ENCODE peak calls at places on chromosomes 5 and 9, in seven cellular contexts. One of them, this sample, is unnamed.

GRCh38 chr9:119884411-119884810 is 515.2 kb upstream of the BRINP1 start:
- DNase-seq in activated B cell treated with CpG ODN at 0.5 μM for 24 hours: no peak
- DNase-seq in type B pancreatic cell: no peak
- DNase-seq in right atrium auricular region: no peak
- DNase-seq in RWPE1: no peak
- DNase-seq in Calu3: no peak
- DNase-seq in B cell: no peak
- DNase-seq in this sample: no peak

GRCh38 chr9:98438701-98439100 is 183.3 kb upstream of the TBC1D2 start:
- DNase-seq in B cell: no peak
- DNase-seq in right atrium auricular region: no peak
- DNase-seq in RWPE1: no peak
- DNase-seq in activated B cell treated with CpG ODN at 0.5 μM for 24 hours: no peak
- DNase-seq in Calu3: no peak
- DNase-seq in type B pancreatic cell: no peak
- DNase-seq in this sample: no peak

GRCh38 chr5:74612059-74612458 is 28.5 kb downstream of the ENC1 start:
- DNase-seq in RWPE1: no peak
- DNase-seq in right atrium auricular region: no peak
- DNase-seq in type B pancreatic cell: no peak
- DNase-seq in activated B cell treated with CpG ODN at 0.5 μM for 24 hours: no peak
- DNase-seq in B cell: no peak
- DNase-seq in Calu3: no peak
- DNase-seq in this sample: no peak

GRCh38 chr9:7324031-7324654 is 475.4 kb downstream of the DMAC1 start:
- DNase-seq in Calu3: no peak
- DNase-seq in type B pancreatic cell: no peak
- DNase-seq in B cell: no peak
- DNase-seq in activated B cell treated with CpG ODN at 0.5 μM for 24 hours: no peak
- DNase-seq in right atrium auricular region: no peak
- DNase-seq in RWPE1: no peak
- DNase-seq in this sample: no peak

GRCh38 chr9:127183814-127184582 is 61.6 kb upstream of the ANGPTL2 start:
- DNase-seq in right atrium auricular region: peak; percentile 85
- DNase-seq in RWPE1: no peak
- DNase-seq in Calu3: no peak
- DNase-seq in B cell: no peak
- DNase-seq in activated B cell treated with CpG ODN at 0.5 μM for 24 hours: no peak
- DNase-seq in type B pancreatic cell: no peak
- DNase-seq in this sample: no peak

GRCh38 chr5:133569347-133569746 is 43.0 kb downstream of the FSTL4 start:
- DNase-seq in activated B cell treated with CpG ODN at 0.5 μM for 24 hours: no peak
- DNase-seq in right atrium auricular region: no peak
- DNase-seq in Calu3: no peak
- DNase-seq in B cell: no peak
- DNase-seq in type B pancreatic cell: no peak
- DNase-seq in RWPE1: no peak
- DNase-seq in this sample: no peak

GRCh38 chr5:126433708-126434107 is 10.5 kb downstream of the GRAMD2B start:
- DNase-seq in type B pancreatic cell: no peak
- DNase-seq in B cell: no peak
- DNase-seq in right atrium auricular region: no peak
- DNase-seq in activated B cell treated with CpG ODN at 0.5 μM for 24 hours: no peak
- DNase-seq in RWPE1: no peak
- DNase-seq in Calu3: no peak
- DNase-seq in this sample: no peak

GRCh38 chr5:127926974-127927373 is 156.6 kb upstream of the SLC12A2 start:
- DNase-seq in B cell: no peak
- DNase-seq in Calu3: no peak
- DNase-seq in type B pancreatic cell: no peak
- DNase-seq in right atrium auricular region: no peak
- DNase-seq in activated B cell treated with CpG ODN at 0.5 μM for 24 hours: no peak
- DNase-seq in RWPE1: no peak
- DNase-seq in this sample: no peak

GRCh38 chr5:134609232-134609851 is 23.3 kb downstream of the SAR1B start:
- DNase-seq in RWPE1: no peak
- DNase-seq in right atrium auricular region: no peak
- DNase-seq in type B pancreatic cell: no peak
- DNase-seq in B cell: no peak
- DNase-seq in activated B cell treated with CpG ODN at 0.5 μM for 24 hours: no peak
- DNase-seq in Calu3: no peak
- DNase-seq in this sample: no peak

GRCh38 chr9:130232899-130233586 is 32.5 kb upstream of the HMCN2 start:
- DNase-seq in B cell: no peak
- DNase-seq in Calu3: no peak
- DNase-seq in activated B cell treated with CpG ODN at 0.5 μM for 24 hours: no peak
- DNase-seq in type B pancreatic cell: no peak
- DNase-seq in right atrium auricular region: no peak
- DNase-seq in RWPE1: no peak
- DNase-seq in this sample: no peak

GRCh38 chr9:114096041-114096511 is 3.0 kb downstream of the KIF12 start:
- DNase-seq in B cell: no peak
- DNase-seq in RWPE1: no peak
- DNase-seq in activated B cell treated with CpG ODN at 0.5 μM for 24 hours: no peak
- DNase-seq in Calu3: peak; percentile 22
- DNase-seq in right atrium auricular region: no peak
- DNase-seq in type B pancreatic cell: no peak
- DNase-seq in this sample: no peak

GRCh38 chr5:163306421-163306820 is 131.0 kb upstream of the CCNG1 start:
- DNase-seq in RWPE1: no peak
- DNase-seq in right atrium auricular region: no peak
- DNase-seq in B cell: no peak
- DNase-seq in Calu3: no peak
- DNase-seq in type B pancreatic cell: no peak
- DNase-seq in activated B cell treated with CpG ODN at 0.5 μM for 24 hours: no peak
- DNase-seq in this sample: no peak

GRCh38 chr5:7779019-7779662 is 71.8 kb downstream of the CFAP90 start:
- DNase-seq in RWPE1: no peak
- DNase-seq in right atrium auricular region: no peak
- DNase-seq in B cell: no peak
- DNase-seq in activated B cell treated with CpG ODN at 0.5 μM for 24 hours: no peak
- DNase-seq in type B pancreatic cell: no peak
- DNase-seq in Calu3: no peak
- DNase-seq in this sample: no peak

GRCh38 chr5:150060471-150060870 is 25.9 kb downstream of the CSF1R start:
- DNase-seq in activated B cell treated with CpG ODN at 0.5 μM for 24 hours: no peak
- DNase-seq in Calu3: no peak
- DNase-seq in RWPE1: no peak
- DNase-seq in type B pancreatic cell: no peak
- DNase-seq in right atrium auricular region: no peak
- DNase-seq in B cell: no peak
- DNase-seq in this sample: no peak

GRCh38 chr9:130601100-130601499 is 21.7 kb downstream of the FUBP3 start:
- DNase-seq in Calu3: no peak
- DNase-seq in type B pancreatic cell: no peak
- DNase-seq in activated B cell treated with CpG ODN at 0.5 μM for 24 hours: no peak
- DNase-seq in right atrium auricular region: no peak
- DNase-seq in RWPE1: no peak
- DNase-seq in B cell: no peak
- DNase-seq in this sample: no peak

GRCh38 chr5:170860818-170861217 is 1.0 kb upstream of the RANBP17 start:
- DNase-seq in type B pancreatic cell: no peak
- DNase-seq in RWPE1: no peak
- DNase-seq in B cell: no peak
- DNase-seq in activated B cell treated with CpG ODN at 0.5 μM for 24 hours: no peak
- DNase-seq in right atrium auricular region: no peak
- DNase-seq in Calu3: no peak
- DNase-seq in this sample: no peak

GRCh38 chr5:97355775-97356174 is 172.7 kb upstream of the RIOK2 start:
- DNase-seq in Calu3: no peak
- DNase-seq in B cell: no peak
- DNase-seq in RWPE1: no peak
- DNase-seq in right atrium auricular region: no peak
- DNase-seq in type B pancreatic cell: no peak
- DNase-seq in activated B cell treated with CpG ODN at 0.5 μM for 24 hours: no peak
- DNase-seq in this sample: no peak

DNA sequence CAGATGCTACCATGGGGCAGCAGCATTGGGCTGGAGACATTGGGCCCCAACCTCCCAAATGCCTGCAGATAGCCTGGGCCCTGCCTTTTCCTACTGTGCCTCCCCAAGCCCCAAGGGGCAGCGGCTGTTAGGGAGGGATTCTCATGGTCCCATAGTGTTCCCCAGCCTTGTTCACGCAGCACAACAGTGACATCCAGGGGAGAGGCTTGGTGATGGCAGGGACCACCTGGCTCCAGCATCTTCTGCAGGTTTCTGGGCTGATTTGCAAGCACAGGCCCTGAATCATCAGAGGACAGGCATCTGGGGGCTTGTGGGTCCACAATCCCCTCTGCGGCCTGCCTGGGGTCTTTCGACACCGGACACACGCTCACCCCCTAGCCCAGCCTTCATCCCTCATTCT is 354.6 kb downstream of the SLIT3 start:
- DNase-seq in type B pancreatic cell: no peak
- DNase-seq in RWPE1: no peak
- DNase-seq in B cell: no peak
- DNase-seq in Calu3: no peak
- DNase-seq in right atrium auricular region: no peak
- DNase-seq in activated B cell treated with CpG ODN at 0.5 μM for 24 hours: no peak
- DNase-seq in this sample: no peak
- TF ChIP-seq CTCF in type B pancreatic cell: peak; percentile 67
- TF ChIP-seq CTCF in RWPE1: no peak
- TF ChIP-seq CTCF in B cell: no peak
- TF ChIP-seq CTCF in Calu3: no peak
- TF ChIP-seq CTCF in right atrium auricular region: peak; percentile 56
- TF ChIP-seq CTCF in activated B cell treated with CpG ODN at 0.5 μM for 24 hours: no peak
- TF ChIP-seq CTCF in this sample: no peak

GRCh38 chr9:92253656-92254055 is 39.8 kb downstream of the IARS1 start:
- DNase-seq in right atrium auricular region: no peak
- DNase-seq in type B pancreatic cell: no peak
- DNase-seq in Calu3: no peak
- DNase-seq in B cell: no peak
- DNase-seq in activated B cell treated with CpG ODN at 0.5 μM for 24 hours: no peak
- DNase-seq in RWPE1: no peak
- DNase-seq in this sample: no peak
- TF ChIP-seq CTCF in right atrium auricular region: no peak
- TF ChIP-seq CTCF in type B pancreatic cell: no peak
- TF ChIP-seq CTCF in Calu3: no peak
- TF ChIP-seq CTCF in B cell: no peak
- TF ChIP-seq CTCF in activated B cell treated with CpG ODN at 0.5 μM for 24 hours: no peak
- TF ChIP-seq CTCF in RWPE1: no peak
- TF ChIP-seq CTCF in this sample: no peak

GRCh38 chr5:148729182-148729581 is 74.9 kb upstream of the HTR4 start:
- DNase-seq in B cell: no peak
- DNase-seq in activated B cell treated with CpG ODN at 0.5 μM for 24 hours: no peak
- DNase-seq in type B pancreatic cell: no peak
- DNase-seq in Calu3: no peak
- DNase-seq in right atrium auricular region: no peak
- DNase-seq in RWPE1: peak; percentile 16
- DNase-seq in this sample: no peak
- TF ChIP-seq CTCF in B cell: no peak
- TF ChIP-seq CTCF in activated B cell treated with CpG ODN at 0.5 μM for 24 hours: no peak
- TF ChIP-seq CTCF in type B pancreatic cell: peak; percentile 59
- TF ChIP-seq CTCF in Calu3: no peak
- TF ChIP-seq CTCF in right atrium auricular region: peak; percentile 48
- TF ChIP-seq CTCF in RWPE1: peak; percentile 22
- TF ChIP-seq CTCF in this sample: no peak

GRCh38 chr9:134547161-134548100 is 94.2 kb upstream of the COL5A1 start:
- DNase-seq in activated B cell treated with CpG ODN at 0.5 μM for 24 hours: no peak
- DNase-seq in right atrium auricular region: no peak
- DNase-seq in Calu3: no peak
- DNase-seq in RWPE1: no peak
- DNase-seq in type B pancreatic cell: no peak
- DNase-seq in B cell: no peak
- DNase-seq in this sample: no peak

GRCh38 chr9:134544388-134545212 is 97.0 kb upstream of the COL5A1 start:
- DNase-seq in RWPE1: peak; percentile 63
- DNase-seq in B cell: no peak
- DNase-seq in type B pancreatic cell: no peak
- DNase-seq in Calu3: peak; percentile 36
- DNase-seq in activated B cell treated with CpG ODN at 0.5 μM for 24 hours: no peak
- DNase-seq in right atrium auricular region: no peak
- DNase-seq in this sample: no peak

GRCh38 chr9:134546746-134547145 is 94.9 kb upstream of the COL5A1 start:
- DNase-seq in Calu3: no peak
- DNase-seq in RWPE1: no peak
- DNase-seq in type B pancreatic cell: no peak
- DNase-seq in B cell: no peak
- DNase-seq in right atrium auricular region: no peak
- DNase-seq in activated B cell treated with CpG ODN at 0.5 μM for 24 hours: no peak
- DNase-seq in this sample: no peak

GRCh38 chr9:134545213-134546211 is 96.1 kb upstream of the COL5A1 start:
- DNase-seq in B cell: no peak
- DNase-seq in type B pancreatic cell: no peak
- DNase-seq in RWPE1: no peak
- DNase-seq in Calu3: no peak
- DNase-seq in right atrium auricular region: no peak
- DNase-seq in activated B cell treated with CpG ODN at 0.5 μM for 24 hours: no peak
- DNase-seq in this sample: no peak

DNA sequence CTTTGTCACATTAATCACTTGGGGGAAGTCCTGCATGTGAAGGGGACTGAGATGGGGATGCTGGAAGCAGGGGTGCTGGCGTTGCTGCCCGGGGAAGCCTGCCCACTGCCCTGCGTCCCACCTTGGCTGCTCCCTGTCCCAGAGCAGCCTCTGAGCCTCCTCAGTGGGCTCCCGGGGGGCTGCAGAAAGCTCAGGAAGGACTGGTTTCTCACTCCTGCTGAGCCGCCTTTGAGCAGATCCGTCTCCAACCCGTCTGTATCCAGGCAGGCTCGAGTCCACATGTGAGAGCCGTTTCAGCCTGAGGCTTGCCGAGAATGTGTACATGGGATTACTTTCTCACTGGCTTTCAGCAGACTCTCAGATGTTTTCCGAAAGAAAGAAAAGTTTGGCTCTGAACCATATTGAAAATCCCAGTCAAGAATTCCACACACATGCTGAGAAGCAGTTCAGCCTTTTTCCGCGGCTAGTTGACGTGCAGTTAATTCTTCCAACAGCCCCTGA is 95.3 kb upstream of the COL5A1 start:
- DNase-seq in RWPE1: no peak
- DNase-seq in B cell: no peak
- DNase-seq in activated B cell treated with CpG ODN at 0.5 μM for 24 hours: no peak
- DNase-seq in Calu3: no peak
- DNase-seq in type B pancreatic cell: no peak
- DNase-seq in right atrium auricular region: no peak
- DNase-seq in this sample: no peak
- TF ChIP-seq CTCF in RWPE1: no peak
- TF ChIP-seq CTCF in B cell: no peak
- TF ChIP-seq CTCF in activated B cell treated with CpG ODN at 0.5 μM for 24 hours: no peak
- TF ChIP-seq CTCF in Calu3: no peak
- TF ChIP-seq CTCF in type B pancreatic cell: no peak
- TF ChIP-seq CTCF in right atrium auricular region: no peak
- TF ChIP-seq CTCF in this sample: no peak

DNA sequence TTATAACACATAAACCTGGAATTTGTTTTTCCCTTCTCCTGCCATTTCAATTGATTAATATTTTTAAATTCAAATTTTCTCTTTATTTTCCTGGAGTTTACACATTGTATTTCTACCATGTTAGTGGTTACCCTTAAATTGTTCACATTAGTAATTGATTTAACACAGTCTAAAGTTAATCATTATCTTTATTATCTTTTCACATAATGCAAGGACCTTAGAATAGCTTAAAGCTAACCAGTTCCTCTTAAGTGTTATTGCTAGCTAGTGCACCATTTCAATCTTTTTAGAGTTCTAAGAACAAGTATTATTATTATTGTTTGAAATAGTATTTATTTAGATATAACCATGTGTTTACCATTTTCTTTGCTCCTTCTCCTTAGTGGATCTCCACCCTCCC is 251.2 kb upstream of the FBXL7 start:
- DNase-seq in B cell: no peak
- DNase-seq in Calu3: no peak
- DNase-seq in right atrium auricular region: no peak
- DNase-seq in RWPE1: no peak
- DNase-seq in type B pancreatic cell: no peak
- DNase-seq in activated B cell treated with CpG ODN at 0.5 μM for 24 hours: no peak
- DNase-seq in this sample: no peak
- TF ChIP-seq CTCF in B cell: no peak
- TF ChIP-seq CTCF in Calu3: no peak
- TF ChIP-seq CTCF in right atrium auricular region: no peak
- TF ChIP-seq CTCF in RWPE1: no peak
- TF ChIP-seq CTCF in type B pancreatic cell: no peak
- TF ChIP-seq CTCF in activated B cell treated with CpG ODN at 0.5 μM for 24 hours: no peak
- TF ChIP-seq CTCF in this sample: no peak

This sample was measured in CD14-positive monocyte.